ENCODE peak calls at places on chromosomes 4 and X, in four cellular contexts. D is WERI-Rb-1, V is left lung, O is endothelial cell. X is an unnamed sample.

GRCh38 chrX:13535371-13535770 is 34.0 kb upstream of the EGFL6 start:
- DNase-seq in D (no peak), V (no peak), O (no peak), X (no peak)

GRCh38 chrX:153538424-153538823 is 21.0 kb downstream of the ATP2B3 start:
- DNase-seq in D (no peak), V (no peak), O (no peak), X (no peak)

GRCh38 chr4:27594917-27595316 is 734.3 kb downstream of the STIM2 start:
- DNase-seq in D (no peak), V (no peak), O (no peak), X (no peak)

GRCh38 chrX:69615323-69615722 is 590 bp upstream of the EDA start:
- DNase-seq in D (no peak), V (no peak), O (no peak), X (no peak)

GRCh38 chr4:158769175-158769831 is 477 bp downstream of the FNIP2 start:
- DNase-seq in D (peak), V (peak), O (peak), X (peak)

GRCh38 chr4:76748649-76749048 is 149.3 kb downstream of the SOWAHB start:
- DNase-seq in D (peak), V (no peak), O (peak), X (no peak)

GRCh38 chrX:30957753-30958152 is 68.7 kb upstream of the TAB3 start:
- DNase-seq in D (no peak), V (no peak), O (no peak), X (no peak)

GRCh38 chrX:153766871-153767673 is 3.0 kb downstream of the PLXNB3 start:
- DNase-seq in D (peak), V (peak), O (no peak), X (peak)

GRCh38 chr4:114384629-114385028 is 214.0 kb upstream of the UGT8 start:
- DNase-seq in D (no peak), V (no peak), O (peak), X (no peak)

GRCh38 chrX:54292755-54293154 is 65.1 kb downstream of the WNK3 start:
- DNase-seq in D (no peak), V (no peak), O (no peak), X (no peak)

GRCh38 chr4:153776601-153777000 is 12.3 kb downstream of the SFRP2 start:
- DNase-seq in D (no peak), V (no peak), O (no peak), X (no peak)

GRCh38 chr4:153778383-153778782 is 10.5 kb downstream of the SFRP2 start:
- DNase-seq in D (no peak), V (no peak), O (no peak), X (no peak)

GRCh38 chr4:153777421-153777820 is 11.5 kb downstream of the SFRP2 start:
- DNase-seq in D (no peak), V (no peak), O (no peak), X (no peak)

GRCh38 chr4:153771058-153771457 is 11.2 kb upstream of the RNF175 start:
- DNase-seq in D (no peak), V (no peak), O (no peak), X (no peak)

GRCh38 chr4:153773236-153773690 is 13.4 kb upstream of the RNF175 start:
- DNase-seq in D (peak), V (no peak), O (no peak), X (no peak)
- TF ChIP-seq CTCF in D (peak), V (no peak), O (no peak), X (no peak)

DNA sequence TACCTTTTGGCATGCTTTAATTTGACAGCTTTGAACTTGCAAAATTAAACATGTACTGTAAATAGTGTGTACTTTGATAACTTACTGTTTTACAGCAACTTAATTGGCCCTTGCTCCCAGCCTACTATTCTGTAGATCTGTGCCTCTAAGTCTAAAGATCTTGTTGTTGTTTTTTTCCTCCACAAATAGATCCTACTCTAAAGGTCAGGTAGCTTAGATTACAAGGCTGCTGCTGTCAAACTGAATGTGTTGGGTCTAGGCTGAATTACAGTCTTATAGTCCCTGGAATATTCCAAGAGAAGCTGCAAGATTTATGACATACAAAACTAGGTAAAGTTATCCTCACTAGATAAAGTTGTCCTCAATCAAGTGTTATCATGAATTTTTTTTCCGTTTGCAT is 18.7 kb downstream of the DIAPH2 start:
- DNase-seq in D (no peak), V (no peak), O (no peak), X (no peak)
- TF ChIP-seq CTCF in D (no peak), V (no peak), O (no peak), X (no peak)

DNA sequence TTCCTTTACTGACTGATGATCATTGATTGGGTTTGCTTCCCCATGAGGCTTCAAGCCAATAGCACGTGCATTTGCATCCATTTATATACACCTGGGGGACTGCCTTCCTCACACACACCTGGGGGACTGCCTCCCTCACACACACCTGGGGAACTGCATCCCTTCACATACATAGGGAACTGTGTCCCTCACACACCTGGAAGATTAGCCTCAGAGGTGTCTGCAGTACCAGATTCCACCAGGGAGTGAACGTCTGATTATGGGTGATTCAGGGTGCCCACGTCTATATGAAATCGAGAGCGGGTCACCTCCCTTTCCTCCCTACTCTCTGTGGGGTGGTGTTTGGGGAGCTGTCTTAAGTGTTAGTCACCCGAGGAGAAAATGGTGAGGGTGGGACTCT is 16.9 kb downstream of the CD99 start:
- DNase-seq in D (no peak), V (no peak), O (no peak), X (peak)
- TF ChIP-seq CTCF in D (no peak), V (no peak), O (no peak), X (peak)

GRCh38 chr4:163758032-163758431 is 263.5 kb downstream of the TMA16 start:
- DNase-seq in D (no peak), V (peak), O (no peak), X (no peak)

DNA sequence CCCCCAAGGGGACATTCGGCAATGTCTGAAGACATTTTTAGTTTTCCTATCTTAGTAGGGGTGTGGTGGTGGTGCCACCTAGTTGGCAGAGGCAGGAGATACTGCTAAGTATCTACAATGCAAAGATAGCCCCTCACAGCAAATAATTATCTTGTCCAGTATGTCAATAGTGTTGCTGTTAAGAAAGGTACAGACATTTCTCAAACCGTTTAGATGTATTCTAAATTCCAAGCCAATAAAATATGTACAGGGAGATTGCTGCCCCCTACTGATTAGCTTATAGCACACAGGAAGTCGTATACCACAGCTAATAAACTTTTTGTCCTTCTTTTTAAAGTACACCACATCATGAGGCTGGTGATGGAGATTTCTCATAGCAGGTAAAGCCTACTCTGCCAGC is 260.5 kb downstream of the TMA16 start:
- DNase-seq in D (peak), V (no peak), O (no peak), X (no peak)
- TF ChIP-seq CTCF in D (peak), V (no peak), O (no peak), X (peak)

GRCh38 chr4:83238393-83238792 is 46.2 kb downstream of the COQ2 start:
- DNase-seq in D (no peak), V (no peak), O (no peak), X (no peak)
- TF ChIP-seq CTCF in D (no peak), V (no peak), O (no peak), X (no peak)

GRCh38 chr4:93103042-93103441 is 725.5 kb upstream of the ATOH1 start:
- DNase-seq in D (peak), V (no peak), O (no peak), X (no peak)
- TF ChIP-seq CTCF in D (no peak), V (no peak), O (no peak), X (no peak)

GRCh38 chr4:109672173-109672572 is 31.1 kb downstream of the CASP6 start:
- DNase-seq in D (no peak), V (no peak), O (no peak), X (no peak)
- TF ChIP-seq CTCF in D (no peak), V (no peak), O (no peak), X (no peak)

GRCh38 chr4:151408630-151409469 is at the start of gene FHIP1A:
- DNase-seq in D (peak), V (peak), O (peak), X (peak)
- TF ChIP-seq CTCF in D (peak), V (no peak), O (no peak), X (no peak)

GRCh38 chr4:39591290-39591689 is 47.4 kb downstream of the SMIM14 start:
- DNase-seq in D (no peak), V (no peak), O (no peak), X (no peak)
- TF ChIP-seq CTCF in D (no peak), V (no peak), O (no peak), X (no peak)

GRCh38 chr4:137543650-137544049 is 11.4 kb upstream of the PCDH18 start:
- DNase-seq in D (no peak), V (no peak), O (no peak), X (no peak)

GRCh38 chr4:137541181-137541580 is 8.9 kb upstream of the PCDH18 start:
- DNase-seq in D (no peak), V (no peak), O (no peak), X (no peak)

GRCh38 chr4:137543198-137543597 is 10.9 kb upstream of the PCDH18 start:
- DNase-seq in D (no peak), V (no peak), O (no peak), X (no peak)

GRCh38 chr4:137541866-137542648 is 9.8 kb upstream of the PCDH18 start:
- DNase-seq in D (no peak), V (no peak), O (no peak), X (no peak)

DNA sequence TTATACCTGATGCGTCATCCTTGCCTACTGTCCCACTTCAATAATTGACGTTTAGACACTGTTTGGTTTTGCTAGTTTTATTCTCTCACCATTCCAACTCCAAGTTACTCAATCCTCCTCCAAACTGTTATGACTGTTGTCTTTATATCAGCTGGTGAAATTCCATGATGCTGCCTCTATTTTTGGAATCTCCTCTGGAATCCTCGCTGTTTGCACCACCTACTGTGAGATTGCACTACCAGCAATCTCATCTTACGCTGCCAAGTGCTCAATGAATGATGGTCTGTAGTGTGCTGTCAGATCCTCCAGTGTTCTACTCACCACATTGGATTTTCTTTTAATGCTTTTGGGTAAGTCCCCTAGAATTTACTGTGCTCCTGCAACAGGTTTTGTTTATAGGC is 13.2 kb upstream of the PCDH18 start:
- DNase-seq in D (no peak), V (no peak), O (no peak), X (no peak)
- TF ChIP-seq CTCF in D (no peak), V (no peak), O (no peak), X (no peak)

X was measured in spleen.